ENCODE peak calls at places on chromosomes 6 and 20, in nine cellular contexts. T, M, E, K, N, S, L, X and Y are unnamed samples.

GRCh38 chr20:34129518-34130162 is 17.6 kb upstream of the EIF2S2 start:
- DNase-seq in N (peak), K (peak), E (peak), X (peak), T (peak), L (peak), S (peak), M (no peak), Y (peak)

GRCh38 chr6:98137391-98137790 is 697.0 kb upstream of the POU3F2 start:
- DNase-seq in S (no peak), L (no peak), T (no peak), K (no peak), E (no peak), M (no peak), X (no peak), N (no peak), Y (no peak)

GRCh38 chr6:14695579-14695978 is 550.3 kb upstream of the JARID2 start:
- DNase-seq in N (no peak), S (no peak), T (no peak), E (no peak), M (no peak), K (no peak), L (no peak), X (no peak), Y (no peak)

GRCh38 chr6:26543953-26544352 is 5.8 kb downstream of the HMGN4 start:
- DNase-seq in N (peak), M (no peak), S (peak), X (no peak), L (no peak), K (no peak), T (no peak), E (no peak), Y (no peak)

GRCh38 chr6:142797159-142797558 is 147.8 kb downstream of the HIVEP2 start:
- DNase-seq in T (no peak), E (no peak), L (no peak), N (no peak), M (no peak), S (no peak), K (no peak), X (no peak), Y (no peak)

GRCh38 chr6:157944983-157945931 is 36.4 kb upstream of the SYNJ2 start:
- DNase-seq in E (no peak), N (no peak), T (no peak), M (no peak), S (no peak), K (no peak), X (no peak), L (no peak), Y (no peak)

GRCh38 chr6:33679761-33680160 is 31.7 kb downstream of the UQCC2 start:
- DNase-seq in N (no peak), X (no peak), K (no peak), E (no peak), M (no peak), L (no peak), S (no peak), T (no peak), Y (no peak)

GRCh38 chr6:116761779-116762178 is 3.7 kb downstream of the FAM162B start:
- DNase-seq in X (no peak), S (no peak), K (no peak), E (no peak), T (no peak), L (no peak), M (no peak), N (no peak), Y (no peak)

GRCh38 chr20:46293084-46293483 is 15.2 kb downstream of the CDH22 start:
- DNase-seq in L (no peak), M (no peak), K (no peak), S (peak), X (no peak), N (peak), T (no peak), E (peak), Y (no peak)

GRCh38 chr6:16712250-16712930 is 48.9 kb downstream of the ATXN1 start:
- DNase-seq in E (no peak), L (no peak), S (peak), T (no peak), X (no peak), N (no peak), M (no peak), K (no peak), Y (no peak)

GRCh38 chr6:135088818-135089809 is 34.5 kb upstream of the HBS1L start:
- DNase-seq in L (no peak), S (peak), T (no peak), E (peak), N (peak), X (no peak), M (peak), K (no peak), Y (no peak)